ENCODE peak calls at places on chromosomes 16 and 17, in five cellular contexts. D is body of pancreas, X is neural progenitor cell, M is endodermal cell, E is psoas muscle. L is an unnamed sample. For H3K4me1 and H3K9me3, the result is how much of the 10 kb centered on the place peaks cover.

GRCh38 chr17:72590382-72590781 is 469.6 kb downstream of the SOX9 start:
- DNase-seq in E (no peak), X (no peak), M (no peak), D (no peak), L (peak)

GRCh38 chr17:58232707-58233156 is 5.7 kb upstream of the LPO start:
- DNase-seq in M (peak), E (no peak), X (no peak), D (peak), L (no peak)

GRCh38 chr16:3045758-3046505 is 429 bp upstream of the MMP25 start:
- DNase-seq in E (no peak), X (peak), D (no peak), M (peak), L (no peak)

GRCh38 chr17:14428640-14429029 is 127.8 kb downstream of the HS3ST3B1 start:
- DNase-seq in D (no peak), E (no peak), X (no peak), M (no peak), L (no peak)

GRCh38 chr17:21815352-21816063 is 123.2 kb downstream of the KCNJ18 start:
- DNase-seq in M (no peak), E (no peak), D (no peak), X (no peak), L (no peak)

GRCh38 chr16:85554114-85554790 is 58.9 kb upstream of the GSE1 start:
- DNase-seq in X (peak), D (peak), E (peak), M (peak), L (peak)

GRCh38 chr17:20267459-20267842 is 199.9 kb downstream of the LGALS9B start:
- DNase-seq in D (no peak), X (no peak), E (no peak), M (peak), L (no peak)

GRCh38 chr16:77374384-77374783 is 60.5 kb downstream of the ADAMTS18 start:
- DNase-seq in D (no peak), M (no peak), X (no peak), E (no peak), L (no peak)

GRCh38 chr17:82548681-82549303 is 29.3 kb downstream of the FOXK2 start:
- DNase-seq in D (peak), E (no peak), M (no peak), X (no peak), L (no peak)

GRCh38 chr16:80586476-80586875 is 45.7 kb downstream of the DYNLRB2 start:
- DNase-seq in M (no peak), X (no peak), D (no peak), E (no peak), L (no peak)

GRCh38 chr16:2715519-2715918 is 4.5 kb downstream of the PRSS27 start:
- DNase-seq in X (peak), D (peak), E (peak), M (peak), L (peak)

GRCh38 chr17:36001862-36002603 is 680 bp upstream of the CCL15 start:
- DNase-seq in D (peak), X (peak), E (no peak), M (no peak), L (no peak)

GRCh38 chr17:19508327-19508867 is 25.3 kb upstream of the SLC47A1 start:
- DNase-seq in D (peak), X (peak), E (peak), M (peak), L (no peak)

DNA sequence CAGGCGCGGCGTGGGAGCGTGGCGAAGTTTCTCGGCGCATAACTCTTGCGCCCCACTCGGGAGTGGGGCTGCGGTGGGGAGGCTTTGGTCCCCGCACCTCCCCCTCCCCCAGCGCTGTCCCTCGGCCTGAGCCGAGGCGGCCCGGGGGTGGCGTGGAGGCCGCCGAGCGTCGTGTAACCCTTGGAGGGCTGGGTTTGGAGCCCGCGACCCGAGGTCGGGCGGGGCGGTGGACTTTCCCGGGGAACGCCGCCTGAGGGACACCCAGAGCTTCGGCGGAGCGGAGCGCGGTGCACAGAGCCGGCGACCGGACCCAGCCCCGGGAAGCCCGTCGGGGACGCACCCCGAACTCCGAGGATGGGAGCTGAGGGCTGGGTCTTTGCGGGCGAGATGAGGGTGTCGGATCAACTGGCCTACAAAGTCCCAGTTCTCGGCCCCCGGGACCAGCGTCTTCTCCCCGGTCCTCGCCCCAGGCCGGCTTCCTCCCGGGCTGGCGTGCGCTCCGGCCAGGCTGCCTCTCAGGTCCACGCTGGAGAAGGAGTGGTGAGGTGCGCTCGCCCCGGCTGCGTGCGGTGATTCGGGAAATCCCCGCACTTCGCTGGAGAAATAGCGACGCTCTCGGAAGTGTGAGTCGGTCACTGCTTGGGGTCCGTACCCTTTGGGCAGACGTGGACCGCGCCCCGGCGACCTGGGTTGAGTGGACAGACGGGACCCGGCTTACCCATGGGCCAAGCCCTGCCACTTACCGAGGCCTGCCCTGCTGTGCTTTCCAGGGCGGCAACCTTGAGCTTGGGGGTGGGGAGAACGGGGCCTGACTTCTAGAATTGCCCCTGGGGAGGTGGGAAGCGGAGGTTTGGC is 168.4 kb downstream of the RAB11FIP4 start:
- DNase-seq in D (no peak), E (peak), X (peak), M (peak), L (no peak)
- H3K4me1 ChIP-seq in D (half or more), E (under half), X (under half), M (under half), L (under half)

GRCh38 chr16:49632111-49632797 is 223.7 kb downstream of the ZNF423 start:
- DNase-seq in E (no peak), D (no peak), M (peak), X (no peak), L (no peak)

GRCh38 chr16:49630783-49631182 is 225.1 kb downstream of the ZNF423 start:
- DNase-seq in X (no peak), M (peak), D (no peak), E (no peak), L (no peak)

GRCh38 chr16:49631521-49632041 is 224.3 kb downstream of the ZNF423 start:
- DNase-seq in X (no peak), E (no peak), D (no peak), M (peak), L (no peak)

GRCh38 chr16:49625311-49626035 is 230.4 kb downstream of the ZNF423 start:
- DNase-seq in D (no peak), X (no peak), M (peak), E (no peak), L (no peak)

GRCh38 chr16:49628148-49628547 is 227.8 kb downstream of the ZNF423 start:
- DNase-seq in M (peak), X (no peak), E (no peak), D (no peak), L (no peak)
- H3K9me3 ChIP-seq in M (under half), X (under half), E (under half), D (under half), L (under half)

GRCh38 chr16:75514296-75514695 is 19.1 kb upstream of the CHST6 start:
- DNase-seq in E (no peak), D (no peak), M (no peak), X (no peak), L (no peak)

GRCh38 chr16:75519175-75519574 is 16.7 kb downstream of the CHST5 start:
- DNase-seq in D (no peak), M (no peak), X (no peak), E (no peak), L (no peak)
- H3K4me1 ChIP-seq in D (under half), M (under half), X (under half), E (under half), L (under half)

DNA sequence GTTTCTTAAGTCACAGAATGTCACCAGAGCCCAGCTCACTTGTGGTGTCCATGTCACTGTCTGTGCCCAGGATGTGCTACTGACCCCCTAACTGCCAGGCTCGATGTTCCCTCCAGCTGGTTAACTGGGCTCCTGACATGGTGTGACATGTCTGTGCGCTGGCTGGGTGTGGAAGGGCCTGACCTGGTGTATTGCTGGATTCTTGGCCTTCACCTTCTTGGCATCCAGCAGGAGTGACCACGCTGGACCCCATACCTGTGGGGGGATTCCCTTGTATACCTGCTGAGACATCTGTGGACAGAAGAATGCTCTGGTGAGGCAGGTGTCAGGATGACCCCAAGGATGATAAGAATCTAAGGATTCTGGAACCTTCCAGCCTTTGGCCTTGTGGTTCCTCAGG is 1690.1 kb downstream of the TP53TG3F start:
- DNase-seq in E (no peak), M (no peak), X (no peak), D (no peak), L (no peak)
- H3K9me3 ChIP-seq in E (under half), M (half or more), X (under half), D (under half), L (under half)

DNA sequence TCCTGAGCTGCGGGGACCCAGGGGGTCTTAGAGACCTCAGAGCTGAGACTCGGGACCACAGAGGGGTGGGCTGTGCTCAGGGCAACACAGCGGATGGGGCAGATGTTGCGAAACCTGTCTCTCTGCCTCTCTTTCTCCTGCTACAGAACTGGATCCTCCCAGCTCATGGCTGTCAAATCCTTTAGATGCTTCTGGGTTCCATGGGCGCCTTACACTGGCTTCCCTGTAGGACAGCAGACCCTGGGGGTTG is 288.9 kb downstream of the SEC14L1 start:
- DNase-seq in M (no peak), X (no peak), D (no peak), E (peak), L (no peak)
- H3K4me1 ChIP-seq in M (under half), X (under half), D (half or more), E (half or more), L (under half)

L was measured in RWPE2.